ENCODE peak calls at places on chromosomes 6 and 20, in nine cellular contexts. O, R, N, K, Q, V, Z, E and G are unnamed samples.

GRCh38 chr6:112464901-112465661 is 118.0 kb downstream of the RFPL4B start:
- DNase-seq in Z (no peak), R (no peak), E (no peak), V (no peak), K (no peak), O (no peak), N (no peak), Q (no peak), G (no peak)

GRCh38 chr6:137236581-137237355 is 17.6 kb upstream of the IFNGR1 start:
- DNase-seq in R (no peak), Z (no peak), V (no peak), O (peak), N (no peak), E (no peak), Q (no peak), K (no peak), G (no peak)

GRCh38 chr6:100209323-100210137 is 215.5 kb upstream of the MCHR2 start:
- DNase-seq in E (no peak), O (peak), R (no peak), V (no peak), Q (no peak), K (no peak), Z (no peak), N (no peak), G (no peak)

GRCh38 chr6:140202964-140203363 is 828.5 kb upstream of the CITED2 start:
- DNase-seq in R (no peak), V (no peak), E (no peak), N (no peak), K (no peak), Q (no peak), O (no peak), Z (no peak), G (no peak)

GRCh38 chr20:44765091-44765490 is 19.4 kb downstream of the KCNK15 start:
- DNase-seq in N (no peak), Q (no peak), V (no peak), O (no peak), R (no peak), Z (no peak), K (no peak), E (no peak), G (no peak)

GRCh38 chr6:11392778-11393507 is 144.6 kb upstream of the TMEM170B start:
- DNase-seq in Q (no peak), K (no peak), R (no peak), V (peak), O (no peak), E (no peak), Z (no peak), N (no peak), G (no peak)

GRCh38 chr20:37737806-37738442 is 44.1 kb downstream of the CTNNBL1 start:
- DNase-seq in Q (no peak), E (no peak), Z (no peak), O (no peak), V (peak), K (no peak), R (no peak), N (no peak), G (no peak)

GRCh38 chr20:58309607-58310290 is at the start of gene RAB22A:
- DNase-seq in R (peak), V (peak), E (peak), K (peak), Q (peak), N (no peak), Z (peak), O (peak), G (peak)

GRCh38 chr20:50559149-50559548 is 49.0 kb downstream of the PTPN1 start:
- DNase-seq in R (no peak), E (no peak), Q (no peak), Z (no peak), V (no peak), K (no peak), N (no peak), O (no peak), G (no peak)

GRCh38 chr6:111943723-111944122 is 70.5 kb upstream of the FYN start:
- DNase-seq in K (no peak), O (no peak), Q (no peak), R (no peak), Z (no peak), V (no peak), N (no peak), E (no peak), G (no peak)

GRCh38 chr6:75449625-75450206 is 43.9 kb downstream of the FILIP1 start:
- DNase-seq in N (no peak), R (no peak), E (no peak), O (peak), K (no peak), V (no peak), Q (no peak), Z (no peak), G (no peak)

GRCh38 chr6:121413831-121414368 is 21.5 kb upstream of the GJA1 start:
- DNase-seq in E (no peak), Q (no peak), N (no peak), V (no peak), O (no peak), R (no peak), K (no peak), Z (no peak), G (no peak)

GRCh38 chr6:158828807-158829206 is 9.6 kb upstream of the EZR start:
- DNase-seq in K (no peak), V (no peak), O (no peak), N (no peak), R (no peak), Z (no peak), E (no peak), Q (no peak), G (no peak)

GRCh38 chr6:38404355-38404754 is 235.4 kb downstream of the BTBD9 start:
- DNase-seq in N (no peak), Q (no peak), O (no peak), K (no peak), Z (no peak), V (no peak), E (no peak), R (no peak), G (no peak)

GRCh38 chr20:49581482-49581881 is 13.5 kb upstream of the PTGIS start:
- DNase-seq in V (no peak), K (no peak), N (no peak), O (no peak), E (no peak), Z (no peak), R (no peak), Q (no peak), G (no peak)

GRCh38 chr6:158279615-158280014 is 32.6 kb upstream of the TULP4 start:
- DNase-seq in Q (no peak), Z (no peak), R (no peak), N (no peak), V (no peak), K (no peak), O (no peak), E (no peak), G (no peak)

GRCh38 chr6:100460650-100461204 is 4.0 kb downstream of the SIM1 start:
- DNase-seq in R (no peak), E (no peak), O (no peak), K (peak), N (no peak), Z (no peak), Q (peak), V (no peak), G (no peak)

GRCh38 chr6:28474441-28475219 is 31.3 kb upstream of the ZSCAN23 start:
- DNase-seq in O (peak), Q (peak), E (no peak), N (peak), V (no peak), R (no peak), Z (peak), K (no peak), G (no peak)

GRCh38 chr6:55089325-55089724 is 85.0 kb upstream of the HCRTR2 start:
- DNase-seq in Q (no peak), Z (no peak), K (no peak), V (no peak), O (no peak), E (no peak), N (no peak), R (no peak), G (no peak)

GRCh38 chr6:157790548-157791160 is 32.4 kb upstream of the SNX9 start:
- DNase-seq in R (no peak), Z (no peak), Q (no peak), O (no peak), K (no peak), V (no peak), N (no peak), E (no peak), G (no peak)

GRCh38 chr6:95742895-95743294 is 165.6 kb downstream of the MANEA start:
- DNase-seq in Z (no peak), N (no peak), V (no peak), E (no peak), O (no peak), R (no peak), K (no peak), Q (no peak), G (no peak)

GRCh38 chr6:797479-798077 is 104.6 kb upstream of the EXOC2 start:
- DNase-seq in O (peak), V (no peak), R (no peak), Z (peak), K (no peak), Q (peak), E (no peak), N (peak), G (no peak)

GRCh38 chr6:138099832-138100231 is 7.4 kb downstream of the PERP start:
- DNase-seq in N (no peak), K (no peak), Z (no peak), R (no peak), Q (no peak), E (no peak), V (no peak), O (peak), G (no peak)

GRCh38 chr20:36084897-36085617 is 69.5 kb upstream of the EPB41L1 start:
- DNase-seq in R (no peak), V (no peak), K (no peak), Z (no peak), N (peak), O (peak), Q (no peak), E (no peak), G (no peak)

GRCh38 chr20:38523697-38524096 is 51.1 kb downstream of the RALGAPB start:
- DNase-seq in Q (no peak), N (no peak), K (no peak), V (no peak), Z (no peak), E (no peak), O (peak), R (no peak), G (no peak)

GRCh38 chr20:35568645-35569044 is 26.8 kb downstream of the ERGIC3 start:
- DNase-seq in K (peak), E (no peak), N (no peak), O (peak), V (no peak), Z (no peak), Q (no peak), R (peak), G (no peak)

GRCh38 chr6:144581807-144582537 is 296.8 kb downstream of the UTRN start:
- DNase-seq in N (no peak), K (peak), E (no peak), Q (peak), Z (peak), V (no peak), R (no peak), O (peak), G (no peak)

GRCh38 chr6:3269412-3269975 is 10.7 kb downstream of the PSMG4 start:
- DNase-seq in V (no peak), K (no peak), Z (no peak), N (no peak), R (no peak), E (no peak), O (no peak), Q (no peak), G (no peak)

GRCh38 chr6:46105568-46105967 is 24.2 kb upstream of the ENPP4 start:
- DNase-seq in O (no peak), Q (no peak), V (no peak), R (no peak), N (no peak), K (no peak), E (no peak), Z (no peak), G (no peak)

GRCh38 chr6:22826961-22827360 is 257.6 kb downstream of the HDGFL1 start:
- DNase-seq in Z (no peak), R (no peak), O (peak), K (no peak), N (no peak), Q (no peak), E (no peak), V (no peak), G (no peak)

GRCh38 chr6:152636675-152637421 is at the start of gene SYNE1:
- DNase-seq in K (peak), E (no peak), N (no peak), R (peak), Z (no peak), V (peak), O (no peak), Q (peak), G (no peak)

GRCh38 chr6:42294759-42295158 is 77.1 kb upstream of the MRPS10 start:
- DNase-seq in Z (no peak), K (no peak), R (no peak), N (peak), E (no peak), O (peak), Q (no peak), V (no peak), G (no peak)

GRCh38 chr6:21953831-21954801 is 342.7 kb downstream of the PRL start:
- DNase-seq in V (no peak), E (no peak), Q (no peak), Z (no peak), K (no peak), N (no peak), O (peak), R (no peak), G (no peak)

GRCh38 chr6:170393807-170394399 is 87.3 kb downstream of the FAM120B start:
- DNase-seq in O (no peak), K (no peak), Z (no peak), E (no peak), N (no peak), R (no peak), V (no peak), Q (no peak), G (no peak)

GRCh38 chr20:10960416-10960815 is 286.6 kb upstream of the JAG1 start:
- DNase-seq in Q (no peak), O (no peak), E (no peak), R (no peak), V (no peak), Z (no peak), K (no peak), N (no peak), G (no peak)

GRCh38 chr6:43926644-43927524 is 156.9 kb downstream of the VEGFA start:
- DNase-seq in Z (no peak), K (peak), Q (peak), R (no peak), N (no peak), E (no peak), V (no peak), O (peak), G (peak)

DNA sequence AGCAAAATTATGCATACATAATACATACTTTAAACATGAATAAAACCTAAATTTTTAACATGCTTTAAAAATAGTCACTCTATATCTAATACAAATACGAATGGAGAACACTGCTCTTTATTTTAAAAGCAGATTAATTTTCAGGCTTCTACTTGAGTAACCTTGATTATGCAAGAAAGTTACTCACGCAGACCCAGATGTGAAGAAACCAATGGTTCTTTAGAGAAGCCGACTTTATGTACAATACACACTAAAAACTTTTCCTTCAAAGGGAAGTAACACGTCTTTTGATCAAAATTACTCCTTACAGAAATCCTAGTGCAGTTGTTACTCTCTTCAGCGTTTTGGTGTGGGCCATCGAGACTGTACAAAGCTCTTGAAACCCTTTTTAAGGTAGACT is 136.9 kb upstream of the SLC22A16 start:
- DNase-seq in N (no peak), Z (no peak), R (no peak), K (no peak), V (no peak), O (no peak), Q (no peak), E (no peak), G (no peak)
- H3K27ac ChIP-seq in N (no peak), Z (no peak), R (no peak), K (no peak), V (no peak), O (no peak), Q (no peak), E (no peak), G (no peak)

GRCh38 chr6:56716229-56716628 is 73.5 kb upstream of the DST start:
- DNase-seq in V (no peak), R (no peak), Z (no peak), N (no peak), Q (no peak), E (no peak), K (no peak), O (no peak), G (no peak)

GRCh38 chr6:56714982-56715456 is 72.3 kb upstream of the DST start:
- DNase-seq in Q (no peak), K (no peak), N (no peak), E (no peak), Z (no peak), V (no peak), R (no peak), O (peak), G (no peak)

GRCh38 chr6:56713285-56713684 is 70.6 kb upstream of the DST start:
- DNase-seq in Q (no peak), E (no peak), N (peak), Z (no peak), R (peak), V (peak), K (peak), O (peak), G (no peak)

GRCh38 chr6:56710967-56711366 is 68.3 kb upstream of the DST start:
- DNase-seq in R (no peak), Q (no peak), E (no peak), O (no peak), N (no peak), Z (no peak), V (no peak), K (no peak), G (no peak)

GRCh38 chr6:56714273-56714672 is 71.6 kb upstream of the DST start:
- DNase-seq in R (no peak), Z (no peak), N (no peak), Q (no peak), V (no peak), O (peak), E (no peak), K (no peak), G (no peak)
- H3K27ac ChIP-seq in R (peak), Z (no peak), N (peak), Q (no peak), V (peak), O (peak), E (no peak), K (no peak), G (peak)

GRCh38 chr20:24950128-24950835 is 1.2 kb downstream of the CST7 start:
- DNase-seq in V (no peak), K (peak), R (no peak), Z (no peak), E (no peak), N (no peak), O (no peak), Q (no peak), G (no peak)
- H3K27ac ChIP-seq in V (no peak), K (no peak), R (no peak), Z (no peak), E (peak), N (no peak), O (no peak), Q (no peak), G (no peak)

GRCh38 chr6:131948221-131948661 is 2.9 kb downstream of the CCN2 start:
- DNase-seq in E (no peak), N (no peak), K (no peak), V (no peak), R (no peak), O (no peak), Q (no peak), Z (no peak), G (no peak)
- H3K27ac ChIP-seq in E (no peak), N (peak), K (no peak), V (no peak), R (no peak), O (no peak), Q (no peak), Z (no peak), G (peak)

GRCh38 chr20:54105653-54106052 is 35.3 kb upstream of the BCAS1 start:
- DNase-seq in Z (no peak), O (no peak), Q (no peak), R (no peak), V (no peak), K (no peak), E (no peak), N (no peak), G (no peak)
- H3K27ac ChIP-seq in Z (no peak), O (no peak), Q (no peak), R (no peak), V (no peak), K (no peak), E (no peak), N (no peak), G (no peak)

GRCh38 chr20:22584922-22585785 is 782 bp upstream of the FOXA2 start:
- DNase-seq in V (no peak), O (peak), Z (no peak), N (no peak), K (peak), Q (no peak), E (no peak), R (no peak), G (no peak)
- H3K27ac ChIP-seq in V (no peak), O (no peak), Z (no peak), N (peak), K (no peak), Q (no peak), E (no peak), R (no peak), G (no peak)

GRCh38 chr6:105449756-105450390 is 47.0 kb upstream of the PREP start:
- DNase-seq in N (no peak), K (no peak), E (no peak), O (no peak), V (no peak), Z (no peak), Q (no peak), R (no peak), G (no peak)

GRCh38 chr6:105453968-105454367 is 51.1 kb upstream of the PREP start:
- DNase-seq in K (no peak), N (no peak), V (no peak), Z (no peak), E (no peak), R (no peak), O (no peak), Q (no peak), G (no peak)

GRCh38 chr6:105458061-105458460 is 55.2 kb upstream of the PREP start:
- DNase-seq in E (no peak), R (no peak), Q (no peak), K (no peak), N (no peak), Z (no peak), V (no peak), O (no peak), G (no peak)

GRCh38 chr6:105452376-105452775 is 49.5 kb upstream of the PREP start:
- DNase-seq in N (no peak), K (no peak), R (no peak), E (no peak), O (peak), Z (no peak), V (no peak), Q (no peak), G (no peak)

DNA sequence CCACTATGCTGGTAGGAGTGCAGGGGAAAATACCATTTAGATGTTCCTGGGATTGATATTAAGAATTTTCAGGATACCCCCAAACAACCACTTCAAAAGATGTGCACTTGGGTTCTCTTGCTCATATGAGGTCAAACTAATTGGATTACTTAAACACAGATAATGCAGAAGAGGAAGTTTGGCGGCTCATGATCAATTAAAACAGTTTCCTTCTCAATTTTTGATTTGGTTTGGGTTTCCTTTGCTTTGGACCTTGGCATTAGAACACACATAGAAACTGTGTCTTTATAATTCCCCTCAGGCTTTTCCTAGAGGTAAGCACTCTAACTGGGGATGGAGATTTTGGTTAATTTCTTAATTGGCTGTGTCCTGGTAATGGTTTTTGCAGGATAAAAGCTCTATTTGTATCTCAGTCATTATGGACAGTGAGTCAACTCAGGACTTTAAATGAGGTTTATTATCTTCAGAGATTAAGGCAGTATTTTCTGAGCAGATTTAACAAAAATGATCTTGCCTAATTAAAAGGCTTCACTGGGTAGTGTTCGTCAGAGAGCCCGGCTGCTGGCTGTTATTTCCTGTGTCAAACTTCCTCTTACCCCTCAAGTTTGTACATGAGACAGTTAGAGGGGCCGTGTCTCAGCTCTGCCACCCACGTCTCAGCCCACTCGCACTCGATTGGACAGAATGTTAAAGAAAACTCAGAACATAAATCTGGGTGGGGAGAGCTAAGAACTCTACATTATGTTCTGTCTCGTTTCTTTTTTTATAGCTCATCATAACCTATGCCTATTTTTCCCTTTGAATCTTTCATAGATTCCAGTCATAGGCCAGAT is 50.3 kb upstream of the PREP start:
- DNase-seq in Z (peak), V (no peak), E (peak), R (no peak), Q (no peak), N (no peak), K (no peak), O (no peak), G (no peak)
- H3K27ac ChIP-seq in Z (no peak), V (no peak), E (no peak), R (no peak), Q (no peak), N (no peak), K (no peak), O (no peak), G (no peak)